ENCODE peak calls at places on chromosomes 7 and 10, in five cellular contexts. T is stomach, R is transverse colon, K is upper lobe of left lung, C is H1. W is an unnamed sample. For H3K4me1, the result is how much of the 10 kb centered on the place peaks cover.

GRCh38 chr10:58438340-58438739 is 53.1 kb downstream of the TFAM start:
- DNase-seq in C (no peak), K (no peak), R (no peak), T (no peak), W (no peak)

GRCh38 chr10:43877001-43877400 is 228.3 kb upstream of the ZNF32 start:
- DNase-seq in T (no peak), K (no peak), C (no peak), R (no peak), W (no peak)

GRCh38 chr7:1364906-1365570 is 94.2 kb downstream of the MICALL2 start:
- DNase-seq in K (no peak), R (no peak), T (no peak), C (no peak), W (no peak)

GRCh38 chr10:113273151-113273876 is 279.5 kb upstream of the HABP2 start:
- DNase-seq in C (no peak), R (peak), T (no peak), K (peak), W (no peak)

GRCh38 chr7:128119036-128119435 is 87.8 kb upstream of the LRRC4 start:
- DNase-seq in K (peak), C (no peak), T (no peak), R (no peak), W (peak)

GRCh38 chr7:23074443-23075244 is 30.9 kb upstream of the KLHL7 start:
- DNase-seq in T (no peak), R (no peak), C (no peak), K (no peak), W (no peak)

GRCh38 chr7:131800008-131800407 is 243.6 kb upstream of the PODXL start:
- DNase-seq in R (no peak), K (no peak), T (no peak), C (no peak), W (no peak)

GRCh38 chr10:25877296-25877695 is 56.7 kb upstream of the MYO3A start:
- DNase-seq in T (no peak), R (no peak), C (no peak), K (no peak), W (no peak)

GRCh38 chr10:102229810-102230263 is 3.7 kb downstream of the ELOVL3 start:
- DNase-seq in T (peak), K (peak), C (no peak), R (peak), W (peak)

GRCh38 chr7:152462995-152463713 is 27.4 kb upstream of the KMT2C start:
- DNase-seq in K (no peak), T (no peak), C (no peak), R (no peak), W (no peak)

GRCh38 chr10:9253121-9253520 is 1198.6 kb downstream of the GATA3 start:
- DNase-seq in C (no peak), T (no peak), R (no peak), K (no peak), W (no peak)

GRCh38 chr10:88689366-88689765 is 16.7 kb upstream of the LIPK start:
- DNase-seq in T (no peak), R (no peak), C (no peak), K (no peak), W (no peak)

GRCh38 chr10:78196964-78197363 is 163.3 kb downstream of the RPS24 start:
- DNase-seq in T (no peak), R (no peak), K (no peak), C (no peak), W (no peak)

GRCh38 chr7:138460176-138460648 is at the start of gene TRIM24:
- DNase-seq in C (no peak), K (peak), R (no peak), T (no peak), W (no peak)

GRCh38 chr10:96850825-96851224 is 18.7 kb downstream of the LCOR start:
- DNase-seq in K (no peak), C (no peak), T (no peak), R (no peak), W (no peak)

GRCh38 chr7:121479466-121479865 is 83.4 kb upstream of the FAM3C start:
- DNase-seq in K (no peak), R (no peak), C (no peak), T (no peak), W (no peak)

GRCh38 chr7:131959106-131959812 is 402.8 kb upstream of the PODXL start:
- DNase-seq in K (no peak), C (no peak), R (no peak), T (no peak), W (no peak)

GRCh38 chr7:25031432-25031831 is 51.5 kb upstream of the OSBPL3 start:
- DNase-seq in T (no peak), K (no peak), R (peak), C (no peak), W (no peak)

GRCh38 chr7:77202544-77202976 is 2.9 kb upstream of the FGL2 start:
- DNase-seq in T (no peak), R (peak), C (no peak), K (no peak), W (no peak)

GRCh38 chr10:82922755-82923154 is 1047.8 kb downstream of the NRG3 start:
- DNase-seq in C (no peak), T (no peak), K (no peak), R (no peak), W (no peak)

GRCh38 chr10:71266147-71266917 is 52.7 kb upstream of the SLC29A3 start:
- DNase-seq in T (peak), R (peak), K (peak), C (no peak), W (peak)

GRCh38 chr7:130432886-130433285 is 7.9 kb downstream of the CEP41 start:
- DNase-seq in R (no peak), K (no peak), T (no peak), C (no peak), W (no peak)

GRCh38 chr10:88150338-88150737 is 286.9 kb downstream of the PTEN start:
- DNase-seq in K (no peak), C (no peak), T (no peak), R (no peak), W (no peak)

GRCh38 chr7:138603549-138604324 is 97.4 kb downstream of the SVOPL start:
- DNase-seq in T (no peak), K (no peak), R (no peak), C (no peak), W (no peak)

GRCh38 chr10:326894-327635 is 191.8 kb downstream of the ZMYND11 start:
- DNase-seq in R (no peak), K (no peak), T (no peak), C (no peak), W (no peak)

GRCh38 chr10:325282-325681 is 190.0 kb downstream of the ZMYND11 start:
- DNase-seq in R (no peak), K (no peak), C (no peak), T (no peak), W (no peak)

GRCh38 chr10:324593-324992 is 189.3 kb downstream of the ZMYND11 start:
- DNase-seq in R (no peak), T (no peak), K (no peak), C (no peak), W (no peak)

GRCh38 chr10:327889-328809 is 192.9 kb downstream of the ZMYND11 start:
- DNase-seq in K (no peak), R (no peak), C (no peak), T (no peak), W (no peak)

GRCh38 chr10:326350-326749 is 191.1 kb downstream of the ZMYND11 start:
- DNase-seq in K (no peak), R (no peak), T (no peak), C (no peak), W (no peak)
- TF ChIP-seq POLR2AphosphoS5 in K (no peak), R (no peak), T (peak), C (no peak), W (no peak)

GRCh38 chr7:94422136-94422535 is 27.4 kb downstream of the COL1A2 start:
- DNase-seq in R (no peak), T (no peak), K (no peak), C (no peak), W (no peak)
- H3K4me1 ChIP-seq in R (under half), T (under half), K (under half), C (under half), W (under half)

GRCh38 chr7:97298561-97298960 is 181.1 kb downstream of the SDHAF3 start:
- DNase-seq in C (no peak), R (no peak), T (no peak), K (no peak), W (no peak)

DNA sequence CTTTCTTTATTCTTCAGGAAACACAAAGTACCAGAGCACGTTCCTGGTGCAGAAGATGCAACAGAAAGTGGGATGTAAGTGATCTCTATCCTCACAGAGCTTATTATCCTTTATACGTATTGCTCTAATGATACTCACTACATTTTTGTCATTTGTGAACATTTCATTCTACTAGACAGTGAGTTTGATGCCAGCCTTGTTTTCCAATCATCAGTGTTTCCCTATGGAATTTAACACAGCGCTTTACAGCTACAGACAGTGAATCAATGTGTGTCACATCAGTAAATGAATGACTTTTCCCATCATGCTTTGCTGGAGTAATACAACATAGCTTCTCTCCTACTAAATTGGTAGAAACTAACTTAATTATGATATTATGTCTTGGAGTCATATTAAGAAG is 175.5 kb downstream of the SDHAF3 start:
- DNase-seq in T (no peak), C (no peak), R (no peak), K (no peak), W (no peak)
- TF ChIP-seq EP300 in T (no peak), C (no peak), R (no peak), K (no peak), W (no peak)

GRCh38 chr7:26156454-26157365 is 4.7 kb downstream of the NFE2L3 start:
- DNase-seq in T (no peak), C (no peak), K (no peak), R (peak), W (no peak)
- TF ChIP-seq POLR2AphosphoS5 in T (peak), C (no peak), K (no peak), R (peak), W (no peak)

GRCh38 chr7:17680026-17680425 is 260.3 kb downstream of the SNX13 start:
- DNase-seq in T (no peak), K (peak), R (peak), C (no peak), W (no peak)
- H3K4me1 ChIP-seq in T (under half), K (under half), R (under half), C (under half), W (under half)

DNA sequence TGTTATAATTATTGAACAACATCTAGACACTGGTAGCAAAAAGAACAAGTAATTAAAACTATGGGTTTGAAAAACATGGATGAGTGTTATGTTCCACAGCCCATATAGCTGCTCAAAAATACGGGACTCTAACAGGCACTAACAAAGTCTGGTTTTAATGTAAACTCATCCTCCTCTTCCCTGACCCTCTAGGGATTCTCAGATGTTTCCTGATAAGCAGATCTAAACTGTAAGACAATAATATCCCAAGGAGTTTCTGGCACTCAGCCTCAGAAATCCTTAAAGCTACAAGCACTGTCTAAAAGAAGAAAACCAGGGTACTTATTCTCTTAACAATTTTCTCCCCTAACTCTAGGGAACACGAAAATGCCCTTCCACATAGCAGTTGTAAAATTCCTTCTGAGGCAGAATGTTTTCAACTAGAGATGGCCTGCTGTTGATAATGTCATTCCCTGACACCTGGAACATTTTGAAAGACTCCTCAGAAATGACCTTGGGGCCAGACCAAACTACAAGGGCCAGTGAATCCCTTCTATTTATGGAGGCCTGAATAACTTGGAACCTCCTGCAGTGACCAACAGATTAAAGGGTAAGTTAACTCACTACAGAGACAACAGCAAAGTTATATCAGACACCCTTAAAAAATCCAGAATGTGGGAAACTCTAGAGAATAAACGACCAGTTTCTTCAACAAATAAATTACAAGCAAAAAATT is 12.7 kb downstream of the DNMBP start:
- DNase-seq in R (no peak), K (no peak), T (no peak), C (no peak), W (no peak)
- TF ChIP-seq EP300 in R (no peak), K (no peak), T (no peak), C (no peak), W (no peak)

DNA sequence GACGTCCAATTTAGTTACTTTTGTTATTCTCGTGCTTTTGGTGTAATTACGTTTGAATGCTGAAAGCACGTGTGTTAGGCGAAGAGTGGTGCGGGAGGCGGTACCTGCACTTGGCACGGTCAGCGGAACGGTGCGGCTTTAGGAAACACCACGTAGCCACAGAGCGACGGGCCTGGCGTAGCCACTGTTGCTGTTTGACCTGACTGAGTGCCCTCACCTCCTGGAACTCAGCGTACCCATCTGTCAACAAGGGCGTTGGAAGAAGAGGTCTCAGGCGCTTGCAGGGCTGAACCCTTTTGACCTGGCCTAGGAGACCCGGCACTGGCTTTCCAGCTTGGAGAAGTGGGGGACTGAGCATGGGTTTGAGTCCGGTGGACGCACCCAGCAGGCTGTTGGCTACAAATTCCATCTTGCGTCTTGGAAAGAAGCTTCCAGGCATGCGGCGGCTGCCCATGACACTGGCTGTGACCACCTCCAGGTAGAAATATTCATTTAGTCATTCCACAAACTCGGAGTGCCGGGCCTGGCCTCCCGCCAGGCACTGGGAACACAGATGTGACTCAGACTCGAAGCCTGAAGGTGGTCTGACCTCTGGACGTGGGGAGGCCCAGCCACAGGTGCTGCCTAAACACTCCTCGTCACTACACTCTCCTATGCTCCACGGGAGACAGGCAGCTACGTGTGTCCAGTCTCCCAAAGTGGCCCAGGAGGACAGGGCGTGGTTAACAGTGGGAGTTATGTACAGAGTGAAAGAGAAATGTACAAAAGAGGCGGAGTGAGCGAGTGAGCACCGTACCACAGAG is 22.2 kb downstream of the FAM20C start:
- DNase-seq in C (no peak), R (no peak), T (peak), K (no peak), W (no peak)
- TF ChIP-seq POLR2AphosphoS5 in C (no peak), R (no peak), T (peak), K (no peak), W (no peak)

GRCh38 chr7:135946289-135947055 is 30.7 kb downstream of the MTPN start:
- DNase-seq in R (no peak), K (no peak), T (no peak), C (no peak), W (no peak)
- H3K4me1 ChIP-seq in R (under half), K (under half), T (under half), C (under half), W (under half)